ENCODE peak calls at places on chromosomes 16 and 17, in seven cellular contexts. One of them, this sample, is unnamed.

GRCh38 chr17:37743875-37744632 is 805 bp downstream of the HNF1B start:
- DNase-seq in heart right ventricle: no peak
- DNase-seq in prostate gland: peak; percentile 53
- DNase-seq in Caco-2: peak; percentile 75
- DNase-seq in heart left ventricle: no peak
- DNase-seq in mesendoderm: peak; percentile 64
- DNase-seq in fibroblast of pulmonary artery: no peak
- DNase-seq in this sample: no peak

GRCh38 chr16:2005646-2006045 is 4.0 kb downstream of the ZNF598 start:
- DNase-seq in prostate gland: no peak
- DNase-seq in fibroblast of pulmonary artery: no peak
- DNase-seq in Caco-2: no peak
- DNase-seq in heart right ventricle: no peak
- DNase-seq in heart left ventricle: no peak
- DNase-seq in mesendoderm: no peak
- DNase-seq in this sample: no peak

GRCh38 chr16:87924041-87924851 is 12.1 kb downstream of the CA5A start:
- DNase-seq in mesendoderm: no peak
- DNase-seq in heart right ventricle: no peak
- DNase-seq in fibroblast of pulmonary artery: no peak
- DNase-seq in prostate gland: no peak
- DNase-seq in heart left ventricle: no peak
- DNase-seq in Caco-2: no peak
- DNase-seq in this sample: no peak

GRCh38 chr16:75928295-75928694 is 202.0 kb upstream of the CPHXL start:
- DNase-seq in heart left ventricle: no peak
- DNase-seq in heart right ventricle: no peak
- DNase-seq in prostate gland: no peak
- DNase-seq in fibroblast of pulmonary artery: no peak
- DNase-seq in Caco-2: no peak
- DNase-seq in mesendoderm: no peak
- DNase-seq in this sample: peak; percentile 17

GRCh38 chr17:27600471-27600870 is 30.5 kb upstream of the LGALS9 start:
- DNase-seq in heart left ventricle: no peak
- DNase-seq in heart right ventricle: no peak
- DNase-seq in mesendoderm: no peak
- DNase-seq in fibroblast of pulmonary artery: no peak
- DNase-seq in prostate gland: no peak
- DNase-seq in Caco-2: no peak
- DNase-seq in this sample: no peak

GRCh38 chr17:46962374-46962790 is 16.7 kb downstream of the RPRML start:
- DNase-seq in Caco-2: no peak
- DNase-seq in mesendoderm: peak; percentile 53
- DNase-seq in heart right ventricle: no peak
- DNase-seq in heart left ventricle: peak; percentile 32
- DNase-seq in fibroblast of pulmonary artery: peak; percentile 83
- DNase-seq in prostate gland: no peak
- DNase-seq in this sample: peak; percentile 73

GRCh38 chr17:60750645-60751044 is 73.0 kb downstream of the BCAS3 start:
- DNase-seq in heart right ventricle: no peak
- DNase-seq in prostate gland: no peak
- DNase-seq in heart left ventricle: no peak
- DNase-seq in Caco-2: no peak
- DNase-seq in fibroblast of pulmonary artery: no peak
- DNase-seq in mesendoderm: no peak
- DNase-seq in this sample: no peak

GRCh38 chr17:6818938-6819337 is 12.6 kb downstream of the TEKT1 start:
- DNase-seq in heart left ventricle: no peak
- DNase-seq in heart right ventricle: no peak
- DNase-seq in mesendoderm: no peak
- DNase-seq in fibroblast of pulmonary artery: no peak
- DNase-seq in prostate gland: no peak
- DNase-seq in Caco-2: no peak
- DNase-seq in this sample: no peak

GRCh38 chr17:44518032-44518431 is 14.8 kb upstream of the GPATCH8 start:
- DNase-seq in mesendoderm: no peak
- DNase-seq in heart left ventricle: no peak
- DNase-seq in heart right ventricle: no peak
- DNase-seq in prostate gland: no peak
- DNase-seq in Caco-2: no peak
- DNase-seq in fibroblast of pulmonary artery: no peak
- DNase-seq in this sample: peak; percentile 12

GRCh38 chr17:73101031-73101430 is 8.5 kb upstream of the SLC39A11 start:
- DNase-seq in heart right ventricle: no peak
- DNase-seq in mesendoderm: no peak
- DNase-seq in heart left ventricle: no peak
- DNase-seq in fibroblast of pulmonary artery: no peak
- DNase-seq in Caco-2: no peak
- DNase-seq in prostate gland: no peak
- DNase-seq in this sample: no peak

GRCh38 chr16:68884867-68885266 is 41.5 kb downstream of the TANGO6 start:
- DNase-seq in Caco-2: no peak
- DNase-seq in fibroblast of pulmonary artery: peak; percentile 24
- DNase-seq in mesendoderm: no peak
- DNase-seq in heart left ventricle: no peak
- DNase-seq in prostate gland: no peak
- DNase-seq in heart right ventricle: no peak
- DNase-seq in this sample: no peak

GRCh38 chr17:4950757-4951204 is at the start of gene ENO3:
- DNase-seq in heart right ventricle: no peak
- DNase-seq in mesendoderm: peak; percentile 35
- DNase-seq in prostate gland: no peak
- DNase-seq in fibroblast of pulmonary artery: no peak
- DNase-seq in Caco-2: no peak
- DNase-seq in heart left ventricle: peak; percentile 76
- DNase-seq in this sample: no peak

GRCh38 chr16:27239906-27240655 is 28.5 kb downstream of the NSMCE1 start:
- DNase-seq in fibroblast of pulmonary artery: no peak
- DNase-seq in Caco-2: no peak
- DNase-seq in heart right ventricle: no peak
- DNase-seq in prostate gland: no peak
- DNase-seq in heart left ventricle: no peak
- DNase-seq in mesendoderm: no peak
- DNase-seq in this sample: no peak

GRCh38 chr17:38572665-38573365 is 32.9 kb downstream of the SRCIN1 start:
- DNase-seq in heart left ventricle: no peak
- DNase-seq in Caco-2: peak; percentile 81
- DNase-seq in fibroblast of pulmonary artery: no peak
- DNase-seq in prostate gland: no peak
- DNase-seq in mesendoderm: peak; percentile 91
- DNase-seq in heart right ventricle: no peak
- DNase-seq in this sample: no peak

GRCh38 chr17:63138713-63139112 is 172.7 kb downstream of the TANC2 start:
- DNase-seq in heart right ventricle: no peak
- DNase-seq in fibroblast of pulmonary artery: no peak
- DNase-seq in Caco-2: no peak
- DNase-seq in mesendoderm: no peak
- DNase-seq in prostate gland: no peak
- DNase-seq in heart left ventricle: no peak
- DNase-seq in this sample: peak; percentile 56

GRCh38 chr17:58541249-58541648 is 26.8 kb upstream of the MTMR4 start:
- DNase-seq in fibroblast of pulmonary artery: no peak
- DNase-seq in mesendoderm: peak; percentile 67
- DNase-seq in Caco-2: no peak
- DNase-seq in heart left ventricle: no peak
- DNase-seq in heart right ventricle: no peak
- DNase-seq in prostate gland: no peak
- DNase-seq in this sample: no peak

GRCh38 chr17:75013077-75013391 is 564 bp downstream of the MRPL58 start:
- DNase-seq in prostate gland: no peak
- DNase-seq in heart right ventricle: no peak
- DNase-seq in mesendoderm: no peak
- DNase-seq in fibroblast of pulmonary artery: no peak
- DNase-seq in Caco-2: no peak
- DNase-seq in heart left ventricle: no peak
- DNase-seq in this sample: no peak

GRCh38 chr16:8931864-8932263 is 31.8 kb downstream of the USP7 start:
- DNase-seq in heart right ventricle: peak; percentile 65
- DNase-seq in fibroblast of pulmonary artery: peak; percentile 79
- DNase-seq in Caco-2: peak; percentile 64
- DNase-seq in heart left ventricle: no peak
- DNase-seq in mesendoderm: peak; percentile 78
- DNase-seq in prostate gland: peak; percentile 22
- DNase-seq in this sample: peak; percentile 60

GRCh38 chr16:11734653-11735043 is 8.0 kb downstream of the TXNDC11 start:
- DNase-seq in Caco-2: no peak
- DNase-seq in mesendoderm: no peak
- DNase-seq in heart right ventricle: no peak
- DNase-seq in heart left ventricle: no peak
- DNase-seq in prostate gland: no peak
- DNase-seq in fibroblast of pulmonary artery: no peak
- DNase-seq in this sample: no peak

GRCh38 chr17:9239821-9240658 is 218.7 kb downstream of the NTN1 start:
- DNase-seq in heart left ventricle: peak; percentile 87
- DNase-seq in prostate gland: peak; percentile 72
- DNase-seq in heart right ventricle: peak; percentile 78
- DNase-seq in Caco-2: no peak
- DNase-seq in fibroblast of pulmonary artery: peak; percentile 57
- DNase-seq in mesendoderm: peak; percentile 76
- DNase-seq in this sample: peak; percentile 67

GRCh38 chr16:75029854-75030253 is 31.0 kb downstream of the ZNRF1 start:
- DNase-seq in Caco-2: no peak
- DNase-seq in fibroblast of pulmonary artery: peak; percentile 43
- DNase-seq in mesendoderm: no peak
- DNase-seq in heart right ventricle: no peak
- DNase-seq in prostate gland: no peak
- DNase-seq in heart left ventricle: no peak
- DNase-seq in this sample: peak; percentile 57

GRCh38 chr17:50865060-50865867 is 890 bp downstream of the TOB1 start:
- DNase-seq in prostate gland: peak; percentile 60
- DNase-seq in mesendoderm: peak; percentile 80
- DNase-seq in heart left ventricle: peak; percentile 83
- DNase-seq in fibroblast of pulmonary artery: peak; percentile 44
- DNase-seq in Caco-2: peak; percentile 79
- DNase-seq in heart right ventricle: peak; percentile 63
- DNase-seq in this sample: peak; percentile 58

GRCh38 chr17:71735893-71736292 is 384.9 kb upstream of the SOX9 start:
- DNase-seq in heart left ventricle: no peak
- DNase-seq in Caco-2: no peak
- DNase-seq in heart right ventricle: no peak
- DNase-seq in fibroblast of pulmonary artery: no peak
- DNase-seq in prostate gland: no peak
- DNase-seq in mesendoderm: no peak
- DNase-seq in this sample: no peak

DNA sequence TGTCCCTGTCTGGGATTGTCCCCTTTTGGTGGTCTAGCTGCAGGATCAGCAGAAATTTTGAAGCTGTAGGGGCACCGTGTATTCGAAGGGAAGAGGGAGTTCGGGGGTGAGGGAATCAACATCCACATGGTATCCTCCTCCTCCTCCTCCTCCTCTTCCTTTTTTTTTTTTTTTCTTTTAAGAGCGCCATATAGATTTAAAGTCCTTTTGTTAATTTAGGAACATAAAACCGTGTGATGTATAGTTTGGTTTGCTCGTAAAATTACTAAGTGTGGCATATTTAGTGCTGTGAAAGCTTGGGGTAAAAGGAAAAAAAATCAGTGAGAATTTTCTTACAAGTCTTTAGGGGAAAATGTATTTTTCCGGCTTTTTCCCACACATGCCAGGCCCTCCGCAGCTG is 50.1 kb upstream of the GSE1 start:
- DNase-seq in prostate gland: no peak
- DNase-seq in Caco-2: no peak
- DNase-seq in heart right ventricle: no peak
- DNase-seq in mesendoderm: no peak
- DNase-seq in fibroblast of pulmonary artery: no peak
- DNase-seq in heart left ventricle: no peak
- DNase-seq in this sample: no peak
- H3K4me3 ChIP-seq in prostate gland: no peak overlapping the region
- H3K4me3 ChIP-seq in Caco-2: no peak overlapping the region
- H3K4me3 ChIP-seq in heart right ventricle: no peak overlapping the region
- H3K4me3 ChIP-seq in mesendoderm: no peak overlapping the region
- H3K4me3 ChIP-seq in fibroblast of pulmonary artery: no peak overlapping the region
- H3K4me3 ChIP-seq in heart left ventricle: no peak overlapping the region
- H3K4me3 ChIP-seq in this sample: no peak overlapping the region

GRCh38 chr16:67155305-67156145 is 4.2 kb downstream of the TRADD start:
- DNase-seq in heart left ventricle: peak; percentile 91
- DNase-seq in prostate gland: peak; percentile 66
- DNase-seq in fibroblast of pulmonary artery: peak; percentile 81
- DNase-seq in heart right ventricle: peak; percentile 66
- DNase-seq in mesendoderm: peak; percentile 82
- DNase-seq in Caco-2: peak; percentile 87
- DNase-seq in this sample: peak; percentile 72
- H3K4me3 ChIP-seq in heart left ventricle: peak overlapping the region; percentile 21
- H3K4me3 ChIP-seq in prostate gland: no peak overlapping the region
- H3K4me3 ChIP-seq in fibroblast of pulmonary artery: no peak overlapping the region
- H3K4me3 ChIP-seq in heart right ventricle: peak overlapping the region; percentile 34
- H3K4me3 ChIP-seq in mesendoderm: no peak overlapping the region
- H3K4me3 ChIP-seq in Caco-2: no peak overlapping the region
- H3K4me3 ChIP-seq in this sample: no peak overlapping the region

DNA sequence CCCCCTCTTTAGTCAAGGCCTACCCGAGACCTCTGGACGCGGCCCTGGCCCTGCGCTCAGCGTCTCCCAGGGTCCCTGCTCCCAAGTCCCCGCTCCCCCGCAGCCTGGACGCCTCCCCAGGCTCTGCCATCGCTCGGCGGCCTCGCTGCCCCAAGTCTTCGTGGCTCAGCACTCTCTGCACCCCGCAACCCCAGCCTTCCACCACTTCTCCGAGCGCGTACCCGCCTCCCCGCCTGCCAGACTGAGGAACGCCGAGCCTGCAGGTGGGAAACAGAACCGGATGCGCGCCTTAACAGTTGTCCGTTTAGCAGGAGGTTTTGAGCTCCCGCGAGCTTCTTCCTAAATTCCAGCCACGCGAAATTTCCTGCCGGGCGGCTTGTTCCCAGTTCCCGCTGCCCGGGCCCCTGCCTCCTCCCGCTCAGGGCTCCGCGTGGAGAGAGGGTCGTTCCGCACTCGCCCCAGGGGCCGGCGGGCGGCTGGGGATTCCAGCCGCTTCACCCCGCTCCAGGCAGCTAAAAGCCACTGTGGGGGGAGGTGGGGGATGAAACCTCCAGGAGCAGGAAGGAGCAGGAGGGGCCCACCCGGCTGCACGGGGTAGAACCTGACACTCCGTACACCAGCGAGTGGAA is 87.7 kb downstream of the KCNJ12 start:
- DNase-seq in mesendoderm: peak; percentile 63
- DNase-seq in prostate gland: no peak
- DNase-seq in heart left ventricle: no peak
- DNase-seq in Caco-2: no peak
- DNase-seq in fibroblast of pulmonary artery: no peak
- DNase-seq in heart right ventricle: no peak
- DNase-seq in this sample: no peak
- H3K4me3 ChIP-seq in mesendoderm: no peak overlapping the region
- H3K4me3 ChIP-seq in prostate gland: no peak overlapping the region
- H3K4me3 ChIP-seq in heart left ventricle: peak overlapping the region; percentile 4
- H3K4me3 ChIP-seq in Caco-2: no peak overlapping the region
- H3K4me3 ChIP-seq in fibroblast of pulmonary artery: no peak overlapping the region
- H3K4me3 ChIP-seq in heart right ventricle: no peak overlapping the region
- H3K4me3 ChIP-seq in this sample: no peak overlapping the region

DNA sequence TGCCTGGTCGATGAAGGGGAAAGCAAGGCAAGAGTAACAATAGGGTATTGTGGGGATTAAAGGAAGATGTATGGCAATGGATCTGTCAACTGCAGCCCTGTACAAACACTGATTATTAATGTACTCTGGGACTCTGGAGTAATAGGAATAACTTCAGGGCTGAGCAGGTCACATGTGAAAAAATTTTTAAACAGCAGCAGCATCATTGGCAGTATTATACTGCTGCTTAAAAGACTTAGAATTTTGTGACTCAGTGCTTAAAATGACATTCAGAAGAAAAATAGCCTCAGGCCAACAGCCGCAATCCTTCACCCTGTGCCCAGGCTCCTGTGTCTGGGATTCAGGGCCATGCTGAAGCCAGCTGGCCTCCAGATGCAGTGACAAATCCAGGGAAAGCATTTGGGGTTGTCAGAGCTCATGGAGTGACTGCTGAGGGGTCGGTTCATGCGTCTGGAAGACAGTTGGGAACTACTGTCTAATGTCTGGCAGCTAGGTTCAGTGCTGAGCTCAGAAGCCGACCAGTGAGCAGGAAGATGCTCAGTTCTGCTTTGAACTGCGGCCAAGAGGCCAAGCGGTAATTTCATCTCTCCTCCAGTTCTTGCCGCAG is 22.2 kb downstream of the TEX2 start:
- DNase-seq in heart left ventricle: peak; percentile 64
- DNase-seq in Caco-2: no peak
- DNase-seq in fibroblast of pulmonary artery: peak; percentile 57
- DNase-seq in heart right ventricle: peak; percentile 58
- DNase-seq in mesendoderm: peak; percentile 48
- DNase-seq in prostate gland: peak; percentile 10
- DNase-seq in this sample: peak; percentile 91
- H3K4me3 ChIP-seq in heart left ventricle: no peak overlapping the region
- H3K4me3 ChIP-seq in Caco-2: no peak overlapping the region
- H3K4me3 ChIP-seq in fibroblast of pulmonary artery: no peak overlapping the region
- H3K4me3 ChIP-seq in heart right ventricle: no peak overlapping the region
- H3K4me3 ChIP-seq in mesendoderm: no peak overlapping the region
- H3K4me3 ChIP-seq in prostate gland: no peak overlapping the region
- H3K4me3 ChIP-seq in this sample: no peak overlapping the region